ENCODE peak calls at places on chromosomes 3 and 15, in nine cellular contexts. M is lower leg skin, V is transverse colon, N is adrenal gland, P is heart left ventricle, U is testis, D is HCT116, W is stomach, X is body of pancreas. K is an unnamed sample.

GRCh38 chr3:194087995-194088841 is 47.7 kb upstream of the HES1 start:
- DNase-seq in M (peak), V (no peak), N (no peak), P (no peak), U (no peak), D (no peak), W (no peak), X (no peak), K (no peak)

GRCh38 chr3:37546876-37547275 is 314.8 kb upstream of the CTDSPL start:
- DNase-seq in M (no peak), V (no peak), N (peak), P (peak), U (no peak), D (no peak), W (no peak), X (no peak), K (no peak)

GRCh38 chr3:153749070-153749610 is 372.1 kb upstream of the ARHGEF26 start:
- DNase-seq in M (no peak), V (peak), N (no peak), P (no peak), U (no peak), D (no peak), W (no peak), X (no peak), K (no peak)

GRCh38 chr3:36302110-36302509 is 78.2 kb upstream of the STAC start:
- DNase-seq in M (no peak), V (no peak), N (no peak), P (no peak), U (no peak), D (no peak), W (no peak), X (no peak), K (no peak)

GRCh38 chr15:83365370-83365938 is 81.0 kb upstream of the BNC1 start:
- DNase-seq in M (peak), V (peak), N (no peak), P (no peak), U (peak), D (peak), W (no peak), X (peak), K (no peak)

GRCh38 chr3:6524479-6524878 is 336.4 kb upstream of the GRM7 start:
- DNase-seq in M (no peak), V (no peak), N (no peak), P (no peak), U (no peak), D (no peak), W (no peak), X (no peak), K (no peak)

GRCh38 chr3:158727499-158728377 is 4.5 kb downstream of the RARRES1 start:
- DNase-seq in M (no peak), V (peak), N (peak), P (no peak), U (peak), D (peak), W (peak), X (peak), K (no peak)

GRCh38 chr3:98961161-98962155 is 60.0 kb upstream of the DCBLD2 start:
- DNase-seq in M (no peak), V (no peak), N (no peak), P (no peak), U (no peak), D (no peak), W (no peak), X (no peak), K (no peak)

GRCh38 chr3:10164546-10165393 is at the start of gene IRAK2:
- DNase-seq in M (peak), V (peak), N (peak), P (peak), U (peak), D (peak), W (peak), X (peak), K (no peak)

GRCh38 chr3:21718161-21718765 is 32.7 kb downstream of the ZNF385D start:
- DNase-seq in M (no peak), V (no peak), N (no peak), P (no peak), U (no peak), D (no peak), W (no peak), X (no peak), K (no peak)

GRCh38 chr15:92599394-92599970 is 56.1 kb downstream of the FAM174B start:
- DNase-seq in M (no peak), V (no peak), N (no peak), P (no peak), U (no peak), D (no peak), W (no peak), X (no peak), K (no peak)

GRCh38 chr3:141498592-141499223 is 11.9 kb downstream of the RASA2 start:
- DNase-seq in M (no peak), V (peak), N (peak), P (peak), U (no peak), D (no peak), W (peak), X (peak), K (no peak)

GRCh38 chr3:60417590-60417989 is 833.7 kb downstream of the FHIT start:
- DNase-seq in M (no peak), V (no peak), N (no peak), P (no peak), U (no peak), D (no peak), W (no peak), X (no peak), K (no peak)

GRCh38 chr3:158794206-158794605 is 7.6 kb upstream of the MFSD1 start:
- DNase-seq in M (no peak), V (no peak), N (no peak), P (no peak), U (no peak), D (no peak), W (no peak), X (no peak), K (no peak)

GRCh38 chr3:188113761-188114160 is 40.2 kb upstream of the LPP start:
- DNase-seq in M (no peak), V (no peak), N (no peak), P (no peak), U (no peak), D (no peak), W (no peak), X (no peak), K (no peak)

GRCh38 chr15:91884604-91885003 is 31.1 kb downstream of the SLCO3A1 start:
- DNase-seq in M (no peak), V (no peak), N (no peak), P (no peak), U (no peak), D (no peak), W (no peak), X (no peak), K (no peak)

GRCh38 chr3:194069421-194070219 is 66.3 kb upstream of the HES1 start:
- DNase-seq in M (no peak), V (no peak), N (no peak), P (no peak), U (no peak), D (no peak), W (no peak), X (no peak), K (no peak)

GRCh38 chr3:111926266-111926676 is 52.6 kb upstream of the ABHD10 start:
- DNase-seq in M (no peak), V (no peak), N (no peak), P (no peak), U (no peak), D (peak), W (no peak), X (no peak), K (no peak)

GRCh38 chr3:196688349-196688748 is 23.7 kb downstream of the CEP19 start:
- DNase-seq in M (peak), V (peak), N (peak), P (peak), U (no peak), D (no peak), W (no peak), X (peak), K (no peak)

GRCh38 chr3:144801890-144802289 is 830.3 kb downstream of the DIPK2A start:
- DNase-seq in M (no peak), V (no peak), N (no peak), P (no peak), U (no peak), D (no peak), W (no peak), X (no peak), K (no peak)

GRCh38 chr3:8632402-8633237 is 12.0 kb downstream of the SSUH2 start:
- DNase-seq in M (no peak), V (no peak), N (no peak), P (no peak), U (no peak), D (no peak), W (no peak), X (no peak), K (no peak)

GRCh38 chr3:40120816-40121215 is 188.7 kb upstream of the EIF1B start:
- DNase-seq in M (no peak), V (no peak), N (no peak), P (no peak), U (no peak), D (no peak), W (no peak), X (no peak), K (no peak)

GRCh38 chr3:189517981-189518380 is 113.2 kb upstream of the TP63 start:
- DNase-seq in M (no peak), V (no peak), N (no peak), P (no peak), U (no peak), D (no peak), W (no peak), X (no peak), K (no peak)

GRCh38 chr3:106333911-106334618 is 465.3 kb upstream of the CBLB start:
- DNase-seq in M (no peak), V (no peak), N (no peak), P (no peak), U (no peak), D (no peak), W (no peak), X (no peak), K (no peak)

GRCh38 chr3:37849146-37849545 is 12.5 kb upstream of the CTDSPL start:
- DNase-seq in M (peak), V (no peak), N (no peak), P (no peak), U (no peak), D (no peak), W (no peak), X (no peak), K (no peak)

GRCh38 chr3:151044706-151045105 is 40.8 kb upstream of the MED12L start:
- DNase-seq in M (no peak), V (no peak), N (no peak), P (no peak), U (no peak), D (no peak), W (no peak), X (no peak), K (no peak)

GRCh38 chr3:170414202-170414663 is 4.4 kb upstream of the CLDN11 start:
- DNase-seq in M (no peak), V (no peak), N (peak), P (no peak), U (peak), D (peak), W (no peak), X (peak), K (no peak)

GRCh38 chr3:157132936-157133335 is 27.0 kb downstream of the CCNL1 start:
- DNase-seq in M (no peak), V (no peak), N (no peak), P (no peak), U (no peak), D (no peak), W (no peak), X (no peak), K (no peak)

GRCh38 chr15:89766357-89767311 is 9.5 kb upstream of the MESP2 start:
- DNase-seq in M (peak), V (no peak), N (no peak), P (peak), U (no peak), D (no peak), W (peak), X (peak), K (no peak)

GRCh38 chr15:61621146-61621545 is 392.0 kb upstream of the RORA start:
- DNase-seq in M (no peak), V (no peak), N (peak), P (no peak), U (peak), D (no peak), W (no peak), X (peak), K (no peak)

GRCh38 chr15:48330855-48331795 is at the start of gene DUT:
- DNase-seq in M (peak), V (peak), N (peak), P (peak), U (peak), D (peak), W (peak), X (peak), K (peak)

GRCh38 chr3:134864644-134865043 is 69.6 kb downstream of the EPHB1 start:
- DNase-seq in M (peak), V (no peak), N (peak), P (no peak), U (peak), D (no peak), W (no peak), X (peak), K (no peak)

GRCh38 chr3:12051586-12051985 is 47.4 kb downstream of the SYN2 start:
- DNase-seq in M (no peak), V (no peak), N (no peak), P (no peak), U (no peak), D (no peak), W (no peak), X (no peak), K (no peak)

GRCh38 chr15:82845686-82846085 is 36.3 kb downstream of the WHAMM start:
- DNase-seq in M (peak), V (no peak), N (no peak), P (no peak), U (no peak), D (no peak), W (no peak), X (no peak), K (no peak)

GRCh38 chr3:127549826-127550487 is 40.6 kb downstream of the TPRA1 start:
- DNase-seq in M (no peak), V (no peak), N (no peak), P (no peak), U (no peak), D (no peak), W (no peak), X (no peak), K (no peak)

GRCh38 chr3:127545711-127546457 is 44.6 kb downstream of the TPRA1 start:
- DNase-seq in M (no peak), V (no peak), N (no peak), P (peak), U (no peak), D (no peak), W (no peak), X (no peak), K (no peak)

GRCh38 chr3:127546517-127546916 is 44.0 kb downstream of the TPRA1 start:
- DNase-seq in M (no peak), V (no peak), N (no peak), P (no peak), U (no peak), D (no peak), W (no peak), X (no peak), K (no peak)

GRCh38 chr3:127546970-127547733 is 43.4 kb downstream of the TPRA1 start:
- DNase-seq in M (no peak), V (peak), N (no peak), P (peak), U (no peak), D (no peak), W (no peak), X (no peak), K (no peak)

GRCh38 chr3:127547761-127548605 is 42.5 kb downstream of the TPRA1 start:
- DNase-seq in M (peak), V (peak), N (peak), P (peak), U (peak), D (peak), W (peak), X (peak), K (no peak)
- TF ChIP-seq POLR2A in M (no peak), V (no peak), N (no peak), P (no peak), U (no peak), D (peak), W (no peak), X (no peak), K (no peak)

GRCh38 chr3:61562810-61563613 is 1.6 kb downstream of the PTPRG start:
- DNase-seq in M (no peak), V (peak), N (peak), P (peak), U (peak), D (no peak), W (no peak), X (no peak), K (no peak)

GRCh38 chr3:61563614-61564404 is 2.4 kb downstream of the PTPRG start:
- DNase-seq in M (no peak), V (no peak), N (no peak), P (no peak), U (no peak), D (no peak), W (no peak), X (no peak), K (no peak)

GRCh38 chr3:61565569-61565968 is 4.2 kb downstream of the PTPRG start:
- DNase-seq in M (no peak), V (no peak), N (no peak), P (no peak), U (no peak), D (no peak), W (no peak), X (no peak), K (no peak)

GRCh38 chr3:61562042-61562809 is 855 bp downstream of the PTPRG start:
- DNase-seq in M (no peak), V (peak), N (no peak), P (no peak), U (no peak), D (no peak), W (no peak), X (no peak), K (no peak)

GRCh38 chr3:61564405-61565059 is 3.2 kb downstream of the PTPRG start:
- DNase-seq in M (peak), V (peak), N (peak), P (peak), U (peak), D (no peak), W (peak), X (peak), K (no peak)
- TF ChIP-seq POLR2A in M (no peak), V (no peak), N (peak), P (peak), U (no peak), D (no peak), W (no peak), X (no peak), K (no peak)

GRCh38 chr15:40100133-40100946 is 8.3 kb downstream of the BMF start:
- DNase-seq in M (no peak), V (no peak), N (no peak), P (no peak), U (no peak), D (no peak), W (no peak), X (peak), K (no peak)
- TF ChIP-seq POLR2A in M (no peak), V (no peak), N (no peak), P (no peak), U (no peak), D (no peak), W (no peak), X (peak), K (no peak)

DNA sequence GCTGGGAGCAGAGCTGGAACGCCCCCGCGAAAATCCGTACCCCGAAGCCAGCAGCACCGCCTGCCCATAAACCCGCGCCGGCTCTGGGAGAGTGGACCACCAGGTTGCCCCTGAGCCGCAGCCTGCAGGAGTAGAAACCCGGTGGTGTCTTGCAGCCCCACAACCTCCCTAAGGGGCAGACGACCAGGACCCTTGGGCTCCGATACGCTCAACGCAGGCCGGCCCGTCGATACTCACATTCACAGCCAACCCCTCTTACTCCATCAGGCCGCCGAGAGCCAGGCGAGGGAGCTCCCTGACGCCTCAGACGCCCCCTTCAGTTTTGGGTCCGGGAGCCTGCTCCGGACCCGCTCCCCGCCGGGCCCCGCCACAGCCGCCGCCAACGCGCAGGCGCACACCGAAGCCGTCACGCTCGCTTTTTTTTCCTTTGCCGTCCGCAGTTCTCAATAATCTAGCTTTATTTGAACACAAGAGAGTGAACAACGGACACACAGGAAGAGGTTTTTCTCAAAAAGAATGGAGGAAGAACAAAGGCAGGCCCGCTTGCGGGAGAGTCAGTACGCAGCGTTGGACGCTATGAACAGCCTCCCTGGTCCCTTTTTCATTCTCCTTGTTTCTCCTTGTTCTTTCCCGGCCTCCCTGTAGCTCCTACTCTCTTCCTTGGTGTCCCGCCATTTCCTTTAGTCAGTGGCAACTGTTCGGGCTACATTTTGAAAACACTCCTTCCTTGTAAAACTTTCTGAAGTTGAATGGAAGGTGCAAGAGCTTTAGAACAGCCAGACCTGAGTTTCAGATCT is at the start of gene ZNF106:
- DNase-seq in M (peak), V (peak), N (peak), P (peak), U (peak), D (peak), W (peak), X (peak), K (peak)
- TF ChIP-seq POLR2A in M (no peak), V (peak), N (peak), P (peak), U (peak), D (peak), W (no peak), X (peak), K (peak)

DNA sequence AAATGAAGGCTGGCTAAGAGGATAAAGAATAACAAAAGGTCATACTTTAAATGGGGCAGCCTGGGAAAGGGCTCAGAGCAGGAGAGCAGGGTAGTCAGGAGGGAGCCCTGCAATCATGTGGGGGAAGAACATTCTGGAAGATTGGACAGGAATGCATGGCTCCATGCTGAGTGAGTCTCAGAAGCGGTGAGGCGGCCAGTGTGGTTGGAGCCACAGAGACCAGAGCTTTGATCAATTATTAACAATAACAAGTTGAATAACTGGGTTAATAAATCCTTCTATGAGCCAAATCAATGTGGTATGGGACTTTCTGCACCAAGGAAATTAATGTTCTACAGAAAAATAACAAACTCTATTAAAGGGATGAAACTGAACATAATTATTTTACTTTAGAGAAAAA is 57.9 kb upstream of the DCUN1D1 start:
- DNase-seq in M (no peak), V (no peak), N (no peak), P (no peak), U (no peak), D (no peak), W (no peak), X (peak), K (no peak)
- TF ChIP-seq POLR2A in M (no peak), V (no peak), N (no peak), P (no peak), U (no peak), D (no peak), W (no peak), X (no peak), K (no peak)

DNA sequence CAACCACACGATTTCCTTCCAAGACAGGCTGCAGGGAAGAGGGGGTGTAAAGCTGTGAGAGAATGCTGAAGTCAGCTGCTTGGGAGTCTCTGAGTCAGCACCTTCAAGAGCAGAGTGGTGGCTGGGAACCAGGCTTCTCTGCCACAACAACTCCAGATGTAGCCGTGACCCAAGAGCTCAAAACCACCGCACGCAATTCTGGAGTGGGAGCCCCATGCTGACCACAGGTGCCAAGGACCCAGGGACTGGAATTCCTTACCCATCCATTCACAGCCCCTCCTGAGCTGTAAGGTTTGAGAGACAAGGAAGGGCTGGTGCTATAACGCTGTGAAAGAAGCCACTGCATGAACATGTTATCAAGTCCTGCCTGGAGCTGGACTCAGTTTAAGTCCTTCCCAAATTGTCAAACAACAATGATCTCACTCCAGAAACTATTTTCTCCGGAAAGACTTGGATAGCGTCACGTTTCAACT is 61.4 kb downstream of the UMPS start:
- DNase-seq in M (peak), V (peak), N (no peak), P (peak), U (no peak), D (no peak), W (no peak), X (peak), K (no peak)
- TF ChIP-seq POLR2A in M (no peak), V (no peak), N (no peak), P (no peak), U (no peak), D (no peak), W (no peak), X (no peak), K (no peak)

K was measured in esophagus muscularis mucosa.